ENCODE peak calls at places on chromosome 12, in seven cellular contexts. One of them, this sample, is unnamed.

GRCh38 chr12:54561164-54561563 is 11.8 kb downstream of the PDE1B start:
- DNase-seq in progenitor cell of endocrine pancreas: no peak
- DNase-seq in endothelial cell of umbilical vein: no peak
- DNase-seq in A172: no peak
- DNase-seq in stimulated activated effector memory CD8-positive, alpha-beta T cell treated with anti-CD3 and anti-CD28 coated beads, Interleukin-12 subunit alpha, Interleukin-12 subunit beta, amount 100 ng/mL, for 72 hours: peak; percentile 3
- DNase-seq in cardiac muscle cell: peak; percentile 34
- DNase-seq in activated CD4-positive, alpha-beta T cell treated with anti-CD3 and anti-CD28 coated beads for 48 hours: peak; percentile 27
- DNase-seq in this sample: peak; percentile 28

GRCh38 chr12:27987311-27987710 is 14.8 kb upstream of the PTHLH start:
- DNase-seq in endothelial cell of umbilical vein: no peak
- DNase-seq in activated CD4-positive, alpha-beta T cell treated with anti-CD3 and anti-CD28 coated beads for 48 hours: no peak
- DNase-seq in stimulated activated effector memory CD8-positive, alpha-beta T cell treated with anti-CD3 and anti-CD28 coated beads, Interleukin-12 subunit alpha, Interleukin-12 subunit beta, amount 100 ng/mL, for 72 hours: no peak
- DNase-seq in A172: no peak
- DNase-seq in cardiac muscle cell: no peak
- DNase-seq in progenitor cell of endocrine pancreas: no peak
- DNase-seq in this sample: no peak

GRCh38 chr12:112103758-112104504 is 4.7 kb downstream of the NAA25 start:
- DNase-seq in activated CD4-positive, alpha-beta T cell treated with anti-CD3 and anti-CD28 coated beads for 48 hours: no peak
- DNase-seq in endothelial cell of umbilical vein: no peak
- DNase-seq in progenitor cell of endocrine pancreas: no peak
- DNase-seq in stimulated activated effector memory CD8-positive, alpha-beta T cell treated with anti-CD3 and anti-CD28 coated beads, Interleukin-12 subunit alpha, Interleukin-12 subunit beta, amount 100 ng/mL, for 72 hours: no peak
- DNase-seq in cardiac muscle cell: no peak
- DNase-seq in A172: no peak
- DNase-seq in this sample: no peak

GRCh38 chr12:107264667-107265066 is 171.3 kb upstream of the CRY1 start:
- DNase-seq in A172: no peak
- DNase-seq in cardiac muscle cell: no peak
- DNase-seq in progenitor cell of endocrine pancreas: no peak
- DNase-seq in endothelial cell of umbilical vein: no peak
- DNase-seq in stimulated activated effector memory CD8-positive, alpha-beta T cell treated with anti-CD3 and anti-CD28 coated beads, Interleukin-12 subunit alpha, Interleukin-12 subunit beta, amount 100 ng/mL, for 72 hours: no peak
- DNase-seq in activated CD4-positive, alpha-beta T cell treated with anti-CD3 and anti-CD28 coated beads for 48 hours: no peak
- DNase-seq in this sample: no peak

GRCh38 chr12:81819991-81820633 is 61.0 kb upstream of the PPFIA2 start:
- DNase-seq in endothelial cell of umbilical vein: no peak
- DNase-seq in cardiac muscle cell: no peak
- DNase-seq in A172: peak; percentile 67
- DNase-seq in activated CD4-positive, alpha-beta T cell treated with anti-CD3 and anti-CD28 coated beads for 48 hours: no peak
- DNase-seq in stimulated activated effector memory CD8-positive, alpha-beta T cell treated with anti-CD3 and anti-CD28 coated beads, Interleukin-12 subunit alpha, Interleukin-12 subunit beta, amount 100 ng/mL, for 72 hours: no peak
- DNase-seq in progenitor cell of endocrine pancreas: no peak
- DNase-seq in this sample: no peak

GRCh38 chr12:127165567-127166392 is 1101.2 kb upstream of the TMEM132C start:
- DNase-seq in endothelial cell of umbilical vein: no peak
- DNase-seq in stimulated activated effector memory CD8-positive, alpha-beta T cell treated with anti-CD3 and anti-CD28 coated beads, Interleukin-12 subunit alpha, Interleukin-12 subunit beta, amount 100 ng/mL, for 72 hours: peak; percentile 87
- DNase-seq in activated CD4-positive, alpha-beta T cell treated with anti-CD3 and anti-CD28 coated beads for 48 hours: peak; percentile 90
- DNase-seq in A172: peak; percentile 65
- DNase-seq in progenitor cell of endocrine pancreas: peak; percentile 92
- DNase-seq in cardiac muscle cell: peak; percentile 91
- DNase-seq in this sample: peak; percentile 85

GRCh38 chr12:120642806-120643205 is 2.4 kb downstream of the CABP1 start:
- DNase-seq in endothelial cell of umbilical vein: no peak
- DNase-seq in A172: no peak
- DNase-seq in progenitor cell of endocrine pancreas: no peak
- DNase-seq in stimulated activated effector memory CD8-positive, alpha-beta T cell treated with anti-CD3 and anti-CD28 coated beads, Interleukin-12 subunit alpha, Interleukin-12 subunit beta, amount 100 ng/mL, for 72 hours: no peak
- DNase-seq in cardiac muscle cell: no peak
- DNase-seq in activated CD4-positive, alpha-beta T cell treated with anti-CD3 and anti-CD28 coated beads for 48 hours: no peak
- DNase-seq in this sample: no peak

GRCh38 chr12:3835914-3836313 is 37.3 kb downstream of the PARP11 start:
- DNase-seq in stimulated activated effector memory CD8-positive, alpha-beta T cell treated with anti-CD3 and anti-CD28 coated beads, Interleukin-12 subunit alpha, Interleukin-12 subunit beta, amount 100 ng/mL, for 72 hours: no peak
- DNase-seq in A172: no peak
- DNase-seq in cardiac muscle cell: no peak
- DNase-seq in activated CD4-positive, alpha-beta T cell treated with anti-CD3 and anti-CD28 coated beads for 48 hours: no peak
- DNase-seq in endothelial cell of umbilical vein: no peak
- DNase-seq in progenitor cell of endocrine pancreas: no peak
- DNase-seq in this sample: no peak

GRCh38 chr12:105946541-105946940 is 192.2 kb downstream of the NUAK1 start:
- DNase-seq in cardiac muscle cell: peak; percentile 12
- DNase-seq in endothelial cell of umbilical vein: no peak
- DNase-seq in stimulated activated effector memory CD8-positive, alpha-beta T cell treated with anti-CD3 and anti-CD28 coated beads, Interleukin-12 subunit alpha, Interleukin-12 subunit beta, amount 100 ng/mL, for 72 hours: no peak
- DNase-seq in progenitor cell of endocrine pancreas: no peak
- DNase-seq in activated CD4-positive, alpha-beta T cell treated with anti-CD3 and anti-CD28 coated beads for 48 hours: no peak
- DNase-seq in A172: no peak
- DNase-seq in this sample: no peak

GRCh38 chr12:96404683-96405082 is 4.4 kb upstream of the CDK17 start:
- DNase-seq in cardiac muscle cell: no peak
- DNase-seq in progenitor cell of endocrine pancreas: no peak
- DNase-seq in endothelial cell of umbilical vein: no peak
- DNase-seq in stimulated activated effector memory CD8-positive, alpha-beta T cell treated with anti-CD3 and anti-CD28 coated beads, Interleukin-12 subunit alpha, Interleukin-12 subunit beta, amount 100 ng/mL, for 72 hours: no peak
- DNase-seq in A172: no peak
- DNase-seq in activated CD4-positive, alpha-beta T cell treated with anti-CD3 and anti-CD28 coated beads for 48 hours: no peak
- DNase-seq in this sample: no peak

GRCh38 chr12:69840727-69841126 is 15.7 kb downstream of the MYRFL start:
- DNase-seq in endothelial cell of umbilical vein: peak; percentile 38
- DNase-seq in activated CD4-positive, alpha-beta T cell treated with anti-CD3 and anti-CD28 coated beads for 48 hours: no peak
- DNase-seq in cardiac muscle cell: no peak
- DNase-seq in A172: no peak
- DNase-seq in progenitor cell of endocrine pancreas: no peak
- DNase-seq in stimulated activated effector memory CD8-positive, alpha-beta T cell treated with anti-CD3 and anti-CD28 coated beads, Interleukin-12 subunit alpha, Interleukin-12 subunit beta, amount 100 ng/mL, for 72 hours: no peak
- DNase-seq in this sample: no peak

GRCh38 chr12:19915392-19916192 is 452.7 kb upstream of the PDE3A start:
- DNase-seq in cardiac muscle cell: peak; percentile 47
- DNase-seq in A172: peak; percentile 16
- DNase-seq in endothelial cell of umbilical vein: peak; percentile 85
- DNase-seq in stimulated activated effector memory CD8-positive, alpha-beta T cell treated with anti-CD3 and anti-CD28 coated beads, Interleukin-12 subunit alpha, Interleukin-12 subunit beta, amount 100 ng/mL, for 72 hours: no peak
- DNase-seq in progenitor cell of endocrine pancreas: no peak
- DNase-seq in activated CD4-positive, alpha-beta T cell treated with anti-CD3 and anti-CD28 coated beads for 48 hours: no peak
- DNase-seq in this sample: no peak

GRCh38 chr12:12859690-12860089 is 31.7 kb upstream of the GPRC5A start:
- DNase-seq in A172: no peak
- DNase-seq in stimulated activated effector memory CD8-positive, alpha-beta T cell treated with anti-CD3 and anti-CD28 coated beads, Interleukin-12 subunit alpha, Interleukin-12 subunit beta, amount 100 ng/mL, for 72 hours: no peak
- DNase-seq in progenitor cell of endocrine pancreas: no peak
- DNase-seq in endothelial cell of umbilical vein: no peak
- DNase-seq in activated CD4-positive, alpha-beta T cell treated with anti-CD3 and anti-CD28 coated beads for 48 hours: no peak
- DNase-seq in cardiac muscle cell: no peak
- DNase-seq in this sample: no peak

GRCh38 chr12:107131832-107132616 is 38.7 kb upstream of the CRY1 start:
- DNase-seq in A172: peak; percentile 65
- DNase-seq in activated CD4-positive, alpha-beta T cell treated with anti-CD3 and anti-CD28 coated beads for 48 hours: no peak
- DNase-seq in progenitor cell of endocrine pancreas: peak; percentile 11
- DNase-seq in stimulated activated effector memory CD8-positive, alpha-beta T cell treated with anti-CD3 and anti-CD28 coated beads, Interleukin-12 subunit alpha, Interleukin-12 subunit beta, amount 100 ng/mL, for 72 hours: no peak
- DNase-seq in endothelial cell of umbilical vein: peak; percentile 65
- DNase-seq in cardiac muscle cell: peak; percentile 79
- DNase-seq in this sample: peak; percentile 56

GRCh38 chr12:5511644-5512584 is 80.0 kb downstream of the NTF3 start:
- DNase-seq in stimulated activated effector memory CD8-positive, alpha-beta T cell treated with anti-CD3 and anti-CD28 coated beads, Interleukin-12 subunit alpha, Interleukin-12 subunit beta, amount 100 ng/mL, for 72 hours: no peak
- DNase-seq in cardiac muscle cell: peak; percentile 33
- DNase-seq in endothelial cell of umbilical vein: peak; percentile 26
- DNase-seq in activated CD4-positive, alpha-beta T cell treated with anti-CD3 and anti-CD28 coated beads for 48 hours: peak; percentile 42
- DNase-seq in A172: no peak
- DNase-seq in progenitor cell of endocrine pancreas: peak; percentile 23
- DNase-seq in this sample: no peak

GRCh38 chr12:54370218-54370730 is 6.0 kb upstream of the GPR84 start:
- DNase-seq in cardiac muscle cell: peak; percentile 85
- DNase-seq in progenitor cell of endocrine pancreas: peak; percentile 77
- DNase-seq in stimulated activated effector memory CD8-positive, alpha-beta T cell treated with anti-CD3 and anti-CD28 coated beads, Interleukin-12 subunit alpha, Interleukin-12 subunit beta, amount 100 ng/mL, for 72 hours: no peak
- DNase-seq in A172: peak; percentile 73
- DNase-seq in endothelial cell of umbilical vein: peak; percentile 79
- DNase-seq in activated CD4-positive, alpha-beta T cell treated with anti-CD3 and anti-CD28 coated beads for 48 hours: peak; percentile 32
- DNase-seq in this sample: peak; percentile 76

GRCh38 chr12:46886541-46887041 is 60.8 kb upstream of the SLC38A4 start:
- DNase-seq in progenitor cell of endocrine pancreas: no peak
- DNase-seq in stimulated activated effector memory CD8-positive, alpha-beta T cell treated with anti-CD3 and anti-CD28 coated beads, Interleukin-12 subunit alpha, Interleukin-12 subunit beta, amount 100 ng/mL, for 72 hours: no peak
- DNase-seq in A172: peak; percentile 56
- DNase-seq in cardiac muscle cell: no peak
- DNase-seq in endothelial cell of umbilical vein: no peak
- DNase-seq in activated CD4-positive, alpha-beta T cell treated with anti-CD3 and anti-CD28 coated beads for 48 hours: no peak
- DNase-seq in this sample: no peak

GRCh38 chr12:123958876-123959275 is 13.8 kb downstream of the CCDC92 start:
- DNase-seq in stimulated activated effector memory CD8-positive, alpha-beta T cell treated with anti-CD3 and anti-CD28 coated beads, Interleukin-12 subunit alpha, Interleukin-12 subunit beta, amount 100 ng/mL, for 72 hours: no peak
- DNase-seq in A172: no peak
- DNase-seq in cardiac muscle cell: no peak
- DNase-seq in progenitor cell of endocrine pancreas: no peak
- DNase-seq in endothelial cell of umbilical vein: no peak
- DNase-seq in activated CD4-positive, alpha-beta T cell treated with anti-CD3 and anti-CD28 coated beads for 48 hours: no peak
- DNase-seq in this sample: no peak

GRCh38 chr12:48027183-48028002 is 23.1 kb upstream of the COL2A1 start:
- DNase-seq in A172: no peak
- DNase-seq in stimulated activated effector memory CD8-positive, alpha-beta T cell treated with anti-CD3 and anti-CD28 coated beads, Interleukin-12 subunit alpha, Interleukin-12 subunit beta, amount 100 ng/mL, for 72 hours: no peak
- DNase-seq in activated CD4-positive, alpha-beta T cell treated with anti-CD3 and anti-CD28 coated beads for 48 hours: no peak
- DNase-seq in endothelial cell of umbilical vein: no peak
- DNase-seq in cardiac muscle cell: no peak
- DNase-seq in progenitor cell of endocrine pancreas: no peak
- DNase-seq in this sample: no peak

GRCh38 chr12:10021342-10021741 is 9.1 kb upstream of the CLEC9A start:
- DNase-seq in A172: no peak
- DNase-seq in activated CD4-positive, alpha-beta T cell treated with anti-CD3 and anti-CD28 coated beads for 48 hours: no peak
- DNase-seq in progenitor cell of endocrine pancreas: no peak
- DNase-seq in cardiac muscle cell: no peak
- DNase-seq in stimulated activated effector memory CD8-positive, alpha-beta T cell treated with anti-CD3 and anti-CD28 coated beads, Interleukin-12 subunit alpha, Interleukin-12 subunit beta, amount 100 ng/mL, for 72 hours: no peak
- DNase-seq in endothelial cell of umbilical vein: no peak
- DNase-seq in this sample: no peak

GRCh38 chr12:66900616-66901015 is 221.7 kb upstream of the GRIP1 start:
- DNase-seq in stimulated activated effector memory CD8-positive, alpha-beta T cell treated with anti-CD3 and anti-CD28 coated beads, Interleukin-12 subunit alpha, Interleukin-12 subunit beta, amount 100 ng/mL, for 72 hours: no peak
- DNase-seq in activated CD4-positive, alpha-beta T cell treated with anti-CD3 and anti-CD28 coated beads for 48 hours: no peak
- DNase-seq in cardiac muscle cell: no peak
- DNase-seq in A172: no peak
- DNase-seq in progenitor cell of endocrine pancreas: no peak
- DNase-seq in endothelial cell of umbilical vein: peak; percentile 11
- DNase-seq in this sample: no peak

This sample was measured in GM20000.